ENCODE peak calls at places on chromosomes 11 and 22, in four cellular contexts. Q, Y, H and K are unnamed samples.

GRCh38 chr11:71340076-71340606 is 87.8 kb upstream of the SHANK2 start:
- DNase-seq in Y (no peak), H (no peak), Q (no peak), K (no peak)

GRCh38 chr11:27158763-27159679 is 118.4 kb downstream of the BBOX1 start:
- DNase-seq in Y (no peak), H (no peak), Q (peak), K (no peak)

GRCh38 chr11:48116843-48117242 is 99.8 kb upstream of the OR4B1 start:
- DNase-seq in Q (no peak), H (no peak), Y (no peak), K (no peak)

GRCh38 chr22:25062378-25063095 is 110.0 kb downstream of the KIAA1671 start:
- DNase-seq in Q (no peak), Y (peak), H (peak), K (peak)

GRCh38 chr11:19953342-19953741 is 206.9 kb downstream of the DBX1 start:
- DNase-seq in H (no peak), Q (peak), Y (no peak), K (no peak)

GRCh38 chr11:132158091-132158490 is 787.7 kb downstream of the NTM start:
- DNase-seq in Q (peak), H (no peak), Y (no peak), K (no peak)

GRCh38 chr11:126898802-126899201 is 101.8 kb downstream of the KIRREL3 start:
- DNase-seq in Y (no peak), Q (no peak), H (no peak), K (no peak)

GRCh38 chr11:46281374-46281831 is 3.9 kb downstream of the CREB3L1 start:
- DNase-seq in Y (no peak), H (no peak), Q (peak), K (no peak)

GRCh38 chr22:37581534-37581933 is 1.6 kb upstream of the LGALS2 start:
- DNase-seq in Y (no peak), Q (no peak), H (no peak), K (no peak)

GRCh38 chr11:11782532-11783110 is 59.2 kb upstream of the USP47 start:
- DNase-seq in Q (no peak), H (no peak), Y (no peak), K (no peak)

GRCh38 chr11:36774603-36775002 is 176.6 kb upstream of the RAG2 start:
- DNase-seq in H (no peak), Y (no peak), Q (peak), K (no peak)

GRCh38 chr11:74577624-74578396 is 14.6 kb upstream of the POLD3 start:
- DNase-seq in Q (no peak), Y (no peak), H (no peak), K (no peak)

GRCh38 chr11:18324381-18324780 is 2.0 kb downstream of the GTF2H1 start:
- DNase-seq in Q (no peak), Y (no peak), H (no peak), K (no peak)

GRCh38 chr22:19785461-19786263 is 25.1 kb downstream of the TBX1 start:
- DNase-seq in Y (no peak), Q (no peak), H (no peak), K (no peak)

GRCh38 chr11:24709928-24710565 is 213.2 kb downstream of the LUZP2 start:
- DNase-seq in Q (no peak), Y (no peak), H (no peak), K (no peak)

GRCh38 chr11:133982151-133982550 is 25.4 kb upstream of the IGSF9B start:
- DNase-seq in Y (no peak), H (no peak), Q (no peak), K (no peak)

GRCh38 chr22:49540084-49540483 is 287.6 kb downstream of the BRD1 start:
- DNase-seq in Y (no peak), Q (no peak), H (no peak), K (no peak)

GRCh38 chr11:126148317-126148716 is 63.1 kb downstream of the RPUSD4 start:
- DNase-seq in Q (no peak), Y (no peak), H (no peak), K (no peak)

GRCh38 chr11:119832132-119832531 is 103.1 kb upstream of the NECTIN1 start:
- DNase-seq in Q (no peak), Y (no peak), H (no peak), K (no peak)

GRCh38 chr11:128497057-128497957 is 90.1 kb downstream of the ETS1 start:
- DNase-seq in Q (peak), H (no peak), Y (no peak), K (no peak)

GRCh38 chr11:110833033-110833484 is 120.8 kb upstream of the ARHGAP20 start:
- DNase-seq in H (no peak), Q (peak), Y (no peak), K (no peak)

GRCh38 chr22:41976070-41976901 is 7.0 kb downstream of the SEPTIN3 start:
- DNase-seq in Q (no peak), H (peak), Y (peak), K (peak)

GRCh38 chr11:19935507-19935906 is 222.9 kb downstream of the NAV2 start:
- DNase-seq in Q (peak), Y (no peak), H (no peak), K (no peak)

GRCh38 chr22:35866646-35867045 is 149.0 kb downstream of the APOL5 start:
- DNase-seq in H (no peak), Q (no peak), Y (no peak), K (no peak)

GRCh38 chr11:121036981-121037380 is 13.1 kb downstream of the TBCEL start:
- DNase-seq in Y (no peak), Q (no peak), H (no peak), K (no peak)

GRCh38 chr11:6273188-6273587 is 13.6 kb downstream of the CCKBR start:
- DNase-seq in Q (no peak), Y (no peak), H (no peak), K (no peak)

GRCh38 chr11:10659339-10660216 is 34.0 kb downstream of the IRAG1 start:
- DNase-seq in H (no peak), Y (no peak), Q (peak), K (no peak)

GRCh38 chr22:48520888-48521600 is 1306.6 kb downstream of the BRD1 start:
- DNase-seq in Y (no peak), Q (no peak), H (no peak), K (no peak)